ENCODE peak calls at places on chromosomes 7 and 10, in eight cellular contexts. R is nucleus accumbens, A is NCI-H524, I is M059J, N is posterior vena cava, V is GM10248, J is SW480, P is amygdala. L is an unnamed sample.
A peak's percentile ranks its signal among the peaks of the same experiment; 100 is the strongest.

GRCh38 chr7:88669913-88670312 is 89.6 kb upstream of the ZNF804B start:
- DNase-seq in V (peak; percentile 13), R (no peak), I (no peak), N (no peak), J (no peak), P (no peak), A (no peak), L (no peak)

GRCh38 chr7:66263936-66264335 is 58.8 kb downstream of the TPST1 start:
- DNase-seq in V (no peak), A (no peak), R (no peak), N (no peak), I (no peak), J (no peak), P (no peak), L (no peak)

GRCh38 chr7:18667466-18667865 is 171.9 kb downstream of the HDAC9 start:
- DNase-seq in N (no peak), P (no peak), R (no peak), J (peak; percentile 52), A (no peak), I (peak; percentile 88), V (no peak), L (peak; percentile 47)

GRCh38 chr7:142420554-142421362 is 162.9 kb upstream of the PRSS58 start:
- DNase-seq in J (no peak), V (no peak), A (no peak), I (peak; percentile 58), N (no peak), P (no peak), R (no peak), L (no peak)

GRCh38 chr7:1523838-1524237 is 6.7 kb upstream of the MAFK start:
- DNase-seq in I (no peak), A (no peak), N (no peak), V (no peak), P (no peak), J (no peak), R (no peak), L (no peak)

GRCh38 chr7:98733036-98733435 is 116.0 kb downstream of the NPTX2 start:
- DNase-seq in R (no peak), A (peak; percentile 21), P (no peak), I (peak; percentile 56), J (peak; percentile 69), N (no peak), V (peak; percentile 70), L (no peak)

GRCh38 chr10:46305986-46306385 is 19.2 kb downstream of the ANTXRL start:
- DNase-seq in N (no peak), A (no peak), V (no peak), I (no peak), P (no peak), J (no peak), R (no peak), L (no peak)

GRCh38 chr7:95265634-95266033 is 58.7 kb downstream of the PON1 start:
- DNase-seq in J (no peak), I (no peak), N (no peak), R (no peak), V (no peak), A (no peak), P (no peak), L (no peak)

GRCh38 chr7:116449950-116450349 is 49.6 kb upstream of the CAV2 start:
- DNase-seq in R (no peak), J (no peak), V (no peak), A (no peak), P (no peak), N (no peak), I (no peak), L (no peak)

GRCh38 chr10:129417882-129418281 is 49.2 kb upstream of the MGMT start:
- DNase-seq in P (no peak), V (no peak), I (no peak), A (no peak), R (no peak), J (peak; percentile 32), N (no peak), L (no peak)

GRCh38 chr7:142511801-142512200 is 237.5 kb upstream of the PRSS1 start:
- DNase-seq in V (no peak), I (no peak), N (no peak), J (no peak), R (no peak), P (no peak), A (no peak), L (no peak)

GRCh38 chr10:98957801-98958200 is 277.9 kb downstream of the HPSE2 start:
- DNase-seq in I (peak; percentile 9), V (no peak), A (no peak), N (no peak), P (no peak), J (no peak), R (no peak), L (peak; percentile 59)

GRCh38 chr10:110141185-110141584 is 66.2 kb upstream of the MXI1 start:
- DNase-seq in V (no peak), N (no peak), A (no peak), P (no peak), I (peak; percentile 16), J (no peak), R (no peak), L (no peak)

GRCh38 chr7:84939442-84939841 is 247.4 kb downstream of the SEMA3D start:
- DNase-seq in N (no peak), V (no peak), J (no peak), I (no peak), P (no peak), A (no peak), R (no peak), L (no peak)

GRCh38 chr7:4851459-4852422 is 10.1 kb downstream of the PAPOLB start:
- DNase-seq in A (no peak), I (peak; percentile 47), N (no peak), R (no peak), P (no peak), V (no peak), J (peak; percentile 70), L (no peak)

GRCh38 chr10:106360870-106361269 is 803.6 kb downstream of the SORCS1 start:
- DNase-seq in V (no peak), P (no peak), R (no peak), A (no peak), N (no peak), J (no peak), I (peak; percentile 0), L (peak; percentile 18)

GRCh38 chr7:40008218-40008815 is 58.3 kb downstream of the CDK13 start:
- DNase-seq in N (no peak), J (no peak), V (no peak), A (no peak), P (no peak), I (peak; percentile 59), R (no peak), L (peak; percentile 54)

GRCh38 chr7:113891031-113891350 is 27.8 kb downstream of the PPP1R3A start:
- DNase-seq in N (no peak), J (no peak), I (no peak), P (no peak), R (no peak), V (no peak), A (no peak), L (no peak)

GRCh38 chr7:143288836-143289235 is 685 bp downstream of the CASP2 start:
- DNase-seq in J (no peak), N (no peak), P (no peak), V (no peak), A (no peak), I (peak; percentile 41), R (no peak), L (no peak)